ENCODE peak calls at places on chromosomes 3 and 15, in four cellular contexts. Q is kidney, V is fibroblast of lung, Z is A549. A is an unnamed sample.

GRCh38 chr3:167862104-167862785 is 126.7 kb downstream of the SERPINI1 start:
- DNase-seq in Z (no peak), V (peak; percentile 6), Q (no peak), A (no peak)

GRCh38 chr3:38970851-38971638 is 80.7 kb downstream of the SCN11A start:
- DNase-seq in Q (no peak), V (no peak), Z (no peak), A (no peak)

GRCh38 chr15:35293353-35294130 is 208.4 kb upstream of the NANOGP8 start:
- DNase-seq in Z (peak; percentile 82), Q (no peak), V (peak; percentile 95), A (peak; percentile 44)

GRCh38 chr3:27681249-27681748 is 40.8 kb downstream of the EOMES start:
- DNase-seq in V (peak; percentile 77), Q (no peak), Z (peak; percentile 85), A (no peak)

GRCh38 chr3:23113455-23114171 is 89.5 kb upstream of the UBE2E2 start:
- DNase-seq in Z (peak; percentile 25), V (peak; percentile 24), Q (no peak), A (peak; percentile 16)

GRCh38 chr3:187640823-187641135 is 29.4 kb downstream of the SST start:
- DNase-seq in Q (no peak), V (no peak), Z (no peak), A (no peak)

GRCh38 chr3:150636258-150636657 is 33.1 kb downstream of the SELENOT start:
- DNase-seq in V (no peak), Z (no peak), Q (no peak), A (no peak)

GRCh38 chr15:99509686-99510461 is 55.9 kb upstream of the MEF2A start:
- DNase-seq in V (no peak), Z (no peak), Q (no peak), A (no peak)

GRCh38 chr15:99729920-99730319 is 3.3 kb downstream of the LYSMD4 start:
- DNase-seq in V (peak; percentile 41), Z (peak; percentile 34), Q (no peak), A (peak; percentile 24)

GRCh38 chr15:90099072-90099867 is 3.0 kb downstream of the IDH2 start:
- DNase-seq in Q (no peak), V (no peak), Z (no peak), A (no peak)

GRCh38 chr3:122572940-122573412 is 4.5 kb upstream of the PARP15 start:
- DNase-seq in V (peak; percentile 23), Q (no peak), Z (peak; percentile 43), A (peak; percentile 90)

GRCh38 chr15:63969652-63970421 is 76.4 kb downstream of the DAPK2 start:
- DNase-seq in V (no peak), Q (peak; percentile 26), Z (no peak), A (no peak)

GRCh38 chr3:189355481-189356201 is 183.9 kb downstream of the TPRG1 start:
- DNase-seq in Z (peak; percentile 89), Q (no peak), V (peak; percentile 84), A (peak; percentile 83)

GRCh38 chr15:67067930-67068542 is 2.6 kb downstream of the SMAD3 start:
- DNase-seq in Z (no peak), V (peak; percentile 62), Q (no peak), A (no peak)

DNA sequence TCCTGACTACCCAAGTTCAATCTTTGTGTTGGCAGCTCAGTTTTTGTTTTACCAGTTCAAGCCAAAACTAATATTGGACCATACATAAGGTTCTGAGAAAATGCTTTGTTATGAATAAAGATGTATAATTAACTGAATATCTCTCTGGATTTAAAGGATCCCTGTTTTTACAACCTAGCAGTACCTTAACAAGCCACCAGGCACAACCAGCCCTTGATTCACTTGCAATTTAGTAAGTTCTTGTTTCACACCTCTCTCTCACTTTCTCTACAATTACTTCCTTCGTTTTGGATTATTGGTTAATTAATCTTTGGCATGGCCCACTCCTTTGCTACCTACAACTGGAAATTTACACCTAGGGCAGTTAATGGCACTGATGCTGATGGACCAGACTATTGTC is 531.9 kb downstream of the SQOR start:
- DNase-seq in Z (no peak), Q (no peak), V (no peak), A (no peak)
- H3K9me3 ChIP-seq in Z (no peaks in the 10 kb centered on the region), Q (no peaks in the 10 kb centered on the region), V (no peaks in the 10 kb centered on the region), A (no peaks in the 10 kb centered on the region)

GRCh38 chr3:139827833-139828232 is 107.2 kb upstream of the CLSTN2 start:
- DNase-seq in Z (no peak), Q (no peak), V (peak; percentile 18), A (no peak)

GRCh38 chr3:139830817-139831216 is 104.2 kb upstream of the CLSTN2 start:
- DNase-seq in Q (peak; percentile 49), Z (no peak), V (no peak), A (no peak)

GRCh38 chr3:139824864-139825263 is 110.1 kb upstream of the CLSTN2 start:
- DNase-seq in Q (no peak), V (no peak), Z (no peak), A (no peak)
- H3K9me3 ChIP-seq in Q (no peaks in the 10 kb centered on the region), V (no peaks in the 10 kb centered on the region), Z (no peaks in the 10 kb centered on the region), A (peaks cover 3% of the 10 kb centered on the region)

GRCh38 chr15:94080416-94080815 is 150.9 kb upstream of the MCTP2 start:
- DNase-seq in Q (no peak), Z (no peak), V (peak; percentile 83), A (peak; percentile 86)

GRCh38 chr15:94081829-94082228 is 149.5 kb upstream of the MCTP2 start:
- DNase-seq in Q (no peak), V (no peak), Z (no peak), A (no peak)

GRCh38 chr15:94080989-94081605 is 150.3 kb upstream of the MCTP2 start:
- DNase-seq in Q (no peak), V (no peak), Z (no peak), A (peak; percentile 34)

GRCh38 chr15:94086360-94086759 is 145.0 kb upstream of the MCTP2 start:
- DNase-seq in V (peak; percentile 51), Q (no peak), Z (no peak), A (no peak)

DNA sequence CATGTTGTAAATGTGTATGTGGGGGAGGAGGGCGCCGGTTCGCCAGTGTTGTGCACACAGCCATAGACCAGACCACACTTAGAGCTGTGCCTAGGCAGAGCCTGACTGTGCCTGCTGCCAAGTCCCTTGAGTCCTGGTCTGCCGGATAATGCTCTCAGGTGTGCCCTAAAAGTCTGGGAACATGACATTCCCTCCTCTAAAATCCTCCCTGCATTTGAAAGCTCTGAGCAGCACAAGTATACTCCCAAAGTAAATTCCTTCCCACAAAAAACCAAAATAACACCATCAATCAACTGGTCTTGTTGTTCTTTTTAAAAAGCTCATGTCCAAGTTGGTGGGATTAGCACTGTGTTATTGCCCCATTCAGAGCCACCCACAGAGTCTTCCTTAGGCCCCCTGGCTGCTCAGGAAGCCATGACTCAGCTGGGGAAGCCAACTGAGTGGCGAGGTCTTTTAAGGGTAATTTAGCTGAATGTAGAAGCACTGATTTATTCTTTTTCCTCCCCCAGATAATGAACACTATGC is 147.8 kb upstream of the MCTP2 start:
- DNase-seq in Q (peak; percentile 74), Z (no peak), V (peak; percentile 89), A (peak; percentile 71)
- H3K9me3 ChIP-seq in Q (no peaks in the 10 kb centered on the region), Z (no peaks in the 10 kb centered on the region), V (no peaks in the 10 kb centered on the region), A (no peaks in the 10 kb centered on the region)

GRCh38 chr3:118199044-118199443 is 835.6 kb downstream of the IGSF11 start:
- DNase-seq in V (no peak), Z (no peak), Q (no peak), A (no peak)

DNA sequence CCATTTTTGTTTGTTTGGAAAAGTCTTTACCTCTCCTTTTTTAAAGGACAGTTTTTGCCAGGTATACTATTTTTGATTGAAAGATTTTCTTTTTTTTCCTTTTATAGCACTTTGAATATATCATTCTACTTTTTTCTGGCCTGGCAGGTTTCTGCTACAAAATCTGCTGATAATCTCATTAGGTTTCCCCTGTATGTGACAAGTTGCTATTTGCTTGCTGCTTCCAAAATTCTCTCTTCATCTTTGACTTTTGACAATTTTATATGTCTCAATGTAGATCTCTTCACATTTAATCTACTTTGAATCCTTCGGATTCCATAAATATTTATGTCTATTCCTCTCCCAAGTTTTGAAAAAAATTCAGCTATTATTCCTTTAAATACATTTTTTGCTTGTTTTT is 838.5 kb downstream of the IGSF11 start:
- DNase-seq in Q (no peak), V (no peak), Z (no peak), A (no peak)
- H3K9me3 ChIP-seq in Q (peaks cover 5% of the 10 kb centered on the region), V (no peaks in the 10 kb centered on the region), Z (no peaks in the 10 kb centered on the region), A (peaks cover 16% of the 10 kb centered on the region)

DNA sequence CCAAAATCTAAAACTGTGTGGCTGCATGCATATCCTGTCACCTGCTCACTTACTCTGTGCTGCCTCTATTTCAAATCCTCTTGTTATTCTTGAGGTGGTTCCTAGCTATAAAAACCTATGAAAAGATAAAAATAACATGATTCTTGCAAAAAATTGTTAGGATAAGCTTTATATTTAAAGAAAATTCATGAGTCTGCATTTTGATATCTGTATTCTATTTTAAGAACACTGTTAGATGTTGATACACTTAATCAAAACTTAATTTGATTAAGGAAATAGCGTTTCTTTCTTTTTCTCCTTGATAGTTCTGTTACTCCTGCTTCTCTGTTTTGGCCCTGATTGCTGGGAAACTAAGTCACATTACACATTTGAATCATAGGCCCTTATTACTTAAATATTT is 22.5 kb downstream of the STT3B start:
- DNase-seq in Q (no peak), Z (no peak), V (no peak), A (no peak)
- H3K9me3 ChIP-seq in Q (no peaks in the 10 kb centered on the region), Z (no peaks in the 10 kb centered on the region), V (no peaks in the 10 kb centered on the region), A (peaks cover 8% of the 10 kb centered on the region)

GRCh38 chr3:12307136-12307535 is 18.3 kb downstream of the PPARG start:
- DNase-seq in V (no peak), Z (peak; percentile 25), Q (no peak), A (no peak)
- H3K9me3 ChIP-seq in V (no peaks in the 10 kb centered on the region), Z (no peaks in the 10 kb centered on the region), Q (no peaks in the 10 kb centered on the region), A (peaks cover 5% of the 10 kb centered on the region)

GRCh38 chr3:621714-622113 is 425.2 kb downstream of the CHL1 start:
- DNase-seq in V (no peak), Z (no peak), Q (no peak), A (no peak)
- H3K9me3 ChIP-seq in V (no peaks in the 10 kb centered on the region), Z (no peaks in the 10 kb centered on the region), Q (no peaks in the 10 kb centered on the region), A (no peaks in the 10 kb centered on the region)